ENCODE peak calls at places on chromosomes 4 and X, in five cellular contexts. One of them, this sample, is unnamed.

GRCh38 chr4:159455675-159456235 is 352.9 kb downstream of the RAPGEF2 start:
- DNase-seq in neuronal stem cell: peak; percentile 18
- DNase-seq in mesenchymal stem cell: peak; percentile 64
- DNase-seq in IMR-90: peak; percentile 55
- DNase-seq in H1: no peak
- DNase-seq in this sample: peak; percentile 22

GRCh38 chrX:151736685-151737084 is 2.1 kb downstream of the CNGA2 start:
- DNase-seq in IMR-90: no peak
- DNase-seq in neuronal stem cell: no peak
- DNase-seq in mesenchymal stem cell: no peak
- DNase-seq in H1: no peak
- DNase-seq in this sample: no peak

GRCh38 chrX:31228415-31228832 is 156.6 kb upstream of the FTHL17 start:
- DNase-seq in mesenchymal stem cell: peak; percentile 92
- DNase-seq in neuronal stem cell: no peak
- DNase-seq in H1: no peak
- DNase-seq in IMR-90: peak; percentile 85
- DNase-seq in this sample: no peak

GRCh38 chrX:51332188-51332942 is at the start of gene NUDT10:
- DNase-seq in H1: peak; percentile 29
- DNase-seq in mesenchymal stem cell: peak; percentile 12
- DNase-seq in IMR-90: peak; percentile 10
- DNase-seq in neuronal stem cell: peak; percentile 75
- DNase-seq in this sample: peak; percentile 25

GRCh38 chr4:137283737-137284136 is 248.6 kb downstream of the PCDH18 start:
- DNase-seq in neuronal stem cell: no peak
- DNase-seq in H1: no peak
- DNase-seq in mesenchymal stem cell: peak; percentile 26
- DNase-seq in IMR-90: peak; percentile 39
- DNase-seq in this sample: no peak

GRCh38 chr4:1208970-1209704 is 36.8 kb upstream of the SPON2 start:
- DNase-seq in mesenchymal stem cell: peak; percentile 40
- DNase-seq in neuronal stem cell: no peak
- DNase-seq in IMR-90: peak; percentile 33
- DNase-seq in H1: no peak
- DNase-seq in this sample: no peak

GRCh38 chrX:15188039-15188438 is 81.8 kb downstream of the ASB9 start:
- DNase-seq in mesenchymal stem cell: no peak
- DNase-seq in IMR-90: no peak
- DNase-seq in H1: no peak
- DNase-seq in neuronal stem cell: no peak
- DNase-seq in this sample: no peak

GRCh38 chrX:20455001-20455400 is 188.3 kb upstream of the RPS6KA3 start:
- DNase-seq in neuronal stem cell: no peak
- DNase-seq in H1: no peak
- DNase-seq in mesenchymal stem cell: no peak
- DNase-seq in IMR-90: no peak
- DNase-seq in this sample: no peak

GRCh38 chr4:160224049-160224448 is 1121.2 kb downstream of the RAPGEF2 start:
- DNase-seq in H1: no peak
- DNase-seq in neuronal stem cell: no peak
- DNase-seq in IMR-90: no peak
- DNase-seq in mesenchymal stem cell: no peak
- DNase-seq in this sample: no peak

GRCh38 chrX:103533428-103534216 is 14.3 kb upstream of the RAB40A start:
- DNase-seq in mesenchymal stem cell: peak; percentile 60
- DNase-seq in IMR-90: peak; percentile 65
- DNase-seq in H1: peak; percentile 25
- DNase-seq in neuronal stem cell: peak; percentile 67
- DNase-seq in this sample: peak; percentile 91

GRCh38 chrX:97860206-97860605 is 976.5 kb downstream of the RPA4 start:
- DNase-seq in IMR-90: peak; percentile 73
- DNase-seq in H1: no peak
- DNase-seq in neuronal stem cell: peak; percentile 0
- DNase-seq in mesenchymal stem cell: peak; percentile 54
- DNase-seq in this sample: no peak

GRCh38 chr4:27524224-27524623 is 663.6 kb downstream of the STIM2 start:
- DNase-seq in H1: no peak
- DNase-seq in mesenchymal stem cell: no peak
- DNase-seq in neuronal stem cell: no peak
- DNase-seq in IMR-90: no peak
- DNase-seq in this sample: no peak

GRCh38 chr4:149409186-149410056 is 406.2 kb downstream of the IQCM start:
- DNase-seq in IMR-90: peak; percentile 38
- DNase-seq in neuronal stem cell: no peak
- DNase-seq in H1: no peak
- DNase-seq in mesenchymal stem cell: peak; percentile 14
- DNase-seq in this sample: no peak

GRCh38 chr4:179582164-179582563 is 2139.9 kb upstream of the AGA start:
- DNase-seq in mesenchymal stem cell: no peak
- DNase-seq in H1: no peak
- DNase-seq in IMR-90: no peak
- DNase-seq in neuronal stem cell: no peak
- DNase-seq in this sample: no peak

GRCh38 chr4:138868562-138868961 is 147.0 kb upstream of the NOCT start:
- DNase-seq in neuronal stem cell: no peak
- DNase-seq in H1: no peak
- DNase-seq in mesenchymal stem cell: peak; percentile 80
- DNase-seq in IMR-90: peak; percentile 73
- DNase-seq in this sample: no peak

GRCh38 chrX:42695800-42696358 is 82.1 kb downstream of the PPP1R2C start:
- DNase-seq in IMR-90: no peak
- DNase-seq in mesenchymal stem cell: no peak
- DNase-seq in H1: no peak
- DNase-seq in neuronal stem cell: no peak
- DNase-seq in this sample: no peak

GRCh38 chrX:54540289-54540688 is 10.3 kb downstream of the GNL3L start:
- DNase-seq in mesenchymal stem cell: peak; percentile 80
- DNase-seq in neuronal stem cell: no peak
- DNase-seq in H1: no peak
- DNase-seq in IMR-90: peak; percentile 72
- DNase-seq in this sample: peak; percentile 68

GRCh38 chr4:26484032-26484515 is 6.2 kb downstream of the CCKAR start:
- DNase-seq in neuronal stem cell: no peak
- DNase-seq in H1: no peak
- DNase-seq in mesenchymal stem cell: peak; percentile 60
- DNase-seq in IMR-90: peak; percentile 35
- DNase-seq in this sample: no peak

GRCh38 chr4:177246636-177247584 is 62.8 kb upstream of the NEIL3 start:
- DNase-seq in IMR-90: peak; percentile 80
- DNase-seq in H1: no peak
- DNase-seq in mesenchymal stem cell: peak; percentile 23
- DNase-seq in neuronal stem cell: no peak
- DNase-seq in this sample: no peak

GRCh38 chrX:151396042-151396826 is 772 bp upstream of the VMA21 start:
- DNase-seq in IMR-90: peak; percentile 43
- DNase-seq in neuronal stem cell: no peak
- DNase-seq in mesenchymal stem cell: peak; percentile 80
- DNase-seq in H1: no peak
- DNase-seq in this sample: peak; percentile 47

GRCh38 chrX:153380691-153381090 is 20.5 kb downstream of the PNMA6E start:
- DNase-seq in neuronal stem cell: no peak
- DNase-seq in IMR-90: no peak
- DNase-seq in mesenchymal stem cell: no peak
- DNase-seq in H1: no peak
- DNase-seq in this sample: no peak

GRCh38 chr4:176298664-176299063 is 21.1 kb upstream of the SPCS3 start:
- DNase-seq in IMR-90: no peak
- DNase-seq in H1: no peak
- DNase-seq in neuronal stem cell: no peak
- DNase-seq in mesenchymal stem cell: no peak
- DNase-seq in this sample: no peak

GRCh38 chrX:137916090-137916746 is 350.3 kb downstream of the ZIC3 start:
- DNase-seq in H1: no peak
- DNase-seq in neuronal stem cell: no peak
- DNase-seq in IMR-90: no peak
- DNase-seq in mesenchymal stem cell: no peak
- DNase-seq in this sample: no peak

GRCh38 chrX:133726642-133727041 is 258.8 kb downstream of the GPC3 start:
- DNase-seq in H1: no peak
- DNase-seq in mesenchymal stem cell: no peak
- DNase-seq in IMR-90: no peak
- DNase-seq in neuronal stem cell: no peak
- DNase-seq in this sample: no peak

GRCh38 chr4:40055873-40056721 is 553 bp upstream of the N4BP2 start:
- DNase-seq in neuronal stem cell: peak; percentile 76
- DNase-seq in H1: no peak
- DNase-seq in mesenchymal stem cell: peak; percentile 93
- DNase-seq in IMR-90: peak; percentile 83
- DNase-seq in this sample: peak; percentile 75
- H4K91ac ChIP-seq in neuronal stem cell: peak overlapping the region; percentile 85
- H4K91ac ChIP-seq in H1: peak overlapping the region; percentile 95
- H4K91ac ChIP-seq in mesenchymal stem cell: peak overlapping the region; percentile 100
- H4K91ac ChIP-seq in IMR-90: peak overlapping the region; percentile 78
- H4K91ac ChIP-seq in this sample: peak overlapping the region; percentile 100

GRCh38 chrX:154445776-154446175 is 1.8 kb downstream of the FAM50A start:
- DNase-seq in mesenchymal stem cell: no peak
- DNase-seq in neuronal stem cell: no peak
- DNase-seq in IMR-90: no peak
- DNase-seq in H1: no peak
- DNase-seq in this sample: no peak

GRCh38 chrX:154444755-154445246 is 860 bp downstream of the FAM50A start:
- DNase-seq in H1: no peak
- DNase-seq in IMR-90: no peak
- DNase-seq in mesenchymal stem cell: no peak
- DNase-seq in neuronal stem cell: no peak
- DNase-seq in this sample: no peak

GRCh38 chrX:154443479-154443910 is 446 bp upstream of the FAM50A start:
- DNase-seq in IMR-90: no peak
- DNase-seq in mesenchymal stem cell: peak; percentile 7
- DNase-seq in neuronal stem cell: no peak
- DNase-seq in H1: no peak
- DNase-seq in this sample: peak; percentile 40

GRCh38 chrX:154441984-154442707 is 1.8 kb upstream of the FAM50A start:
- DNase-seq in neuronal stem cell: no peak
- DNase-seq in H1: no peak
- DNase-seq in IMR-90: no peak
- DNase-seq in mesenchymal stem cell: no peak
- DNase-seq in this sample: no peak

DNA sequence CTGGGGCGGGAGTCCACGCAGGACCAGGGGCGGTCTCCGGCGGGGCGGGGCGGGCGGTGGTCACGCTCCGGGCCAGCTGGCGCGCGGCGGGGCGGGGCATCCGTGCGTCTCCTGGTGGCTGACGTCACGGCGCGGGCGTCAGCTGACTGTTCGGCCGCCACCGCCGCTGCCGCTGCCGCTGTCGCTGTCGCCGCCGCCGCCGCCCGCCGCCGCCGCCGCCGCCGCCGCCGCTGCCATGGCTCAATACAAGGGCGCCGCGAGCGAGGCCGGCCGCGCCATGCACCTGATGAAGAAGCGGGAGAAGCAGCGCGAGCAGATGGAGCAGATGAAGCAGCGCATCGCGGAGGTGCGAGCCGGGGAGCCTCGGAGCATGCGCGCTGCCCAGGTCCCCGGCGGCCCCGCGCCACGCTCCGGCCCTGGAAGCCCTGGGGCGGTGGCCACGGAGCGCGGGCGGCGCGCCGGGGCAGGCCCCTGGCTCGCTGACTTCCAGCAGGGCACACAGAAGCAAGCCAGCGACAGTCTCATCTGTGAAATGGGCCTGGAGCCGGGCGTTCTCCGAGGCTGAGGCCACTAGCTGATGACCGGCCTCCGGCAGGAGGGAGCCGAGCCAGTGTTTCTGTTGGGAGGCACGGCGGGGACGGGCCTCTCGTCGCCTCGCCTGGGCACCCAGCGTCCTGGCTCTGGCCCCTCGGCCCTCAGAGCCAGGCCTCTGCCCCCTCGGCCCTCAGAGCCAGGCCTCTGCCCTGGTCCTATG is at the start of gene FAM50A:
- DNase-seq in neuronal stem cell: no peak
- DNase-seq in mesenchymal stem cell: peak; percentile 65
- DNase-seq in H1: no peak
- DNase-seq in IMR-90: peak; percentile 42
- DNase-seq in this sample: peak; percentile 69
- H3K4ac ChIP-seq in neuronal stem cell: no peak within 1 kb of the TSS
- H3K4ac ChIP-seq in mesenchymal stem cell: peak within 1 kb of the TSS; percentile 81
- H3K4ac ChIP-seq in H1: no peak within 1 kb of the TSS
- H3K4ac ChIP-seq in IMR-90: peak within 1 kb of the TSS; percentile 80
- H3K4ac ChIP-seq in this sample: peak within 1 kb of the TSS; percentile 71

DNA sequence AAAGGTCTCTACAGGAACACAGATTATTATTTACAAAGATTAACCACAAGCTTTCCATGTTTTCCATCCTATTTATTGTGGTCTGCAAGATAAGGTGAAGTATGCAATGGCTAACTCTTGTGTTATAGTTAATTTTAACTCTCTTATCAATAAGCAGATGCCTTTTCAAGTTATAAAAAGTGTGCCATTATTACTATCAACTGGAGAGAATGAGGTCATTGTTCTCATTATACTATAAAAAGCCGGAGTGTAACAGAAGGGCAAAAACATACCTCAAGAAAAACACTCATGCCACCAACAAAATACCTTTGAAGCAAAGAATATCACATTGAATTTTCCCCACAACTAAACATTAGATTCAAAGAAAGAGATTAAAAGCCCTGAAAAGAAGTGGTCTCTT is 52.0 kb upstream of the SORBS2 start:
- DNase-seq in IMR-90: no peak
- DNase-seq in H1: no peak
- DNase-seq in neuronal stem cell: no peak
- DNase-seq in mesenchymal stem cell: no peak
- DNase-seq in this sample: no peak
- H3K4me3 ChIP-seq in IMR-90: no peak overlapping the region
- H3K4me3 ChIP-seq in H1: no peak overlapping the region
- H3K4me3 ChIP-seq in neuronal stem cell: no peak overlapping the region
- H3K4me3 ChIP-seq in mesenchymal stem cell: no peak overlapping the region
- H3K4me3 ChIP-seq in this sample: no peak overlapping the region

GRCh38 chr4:82428526-82428968 is 1.7 kb downstream of the HNRNPDL start:
- DNase-seq in neuronal stem cell: no peak
- DNase-seq in IMR-90: no peak
- DNase-seq in H1: no peak
- DNase-seq in mesenchymal stem cell: no peak
- DNase-seq in this sample: no peak

GRCh38 chr4:82431026-82431745 is 796 bp downstream of the ENOPH1 start:
- DNase-seq in H1: no peak
- DNase-seq in mesenchymal stem cell: peak; percentile 39
- DNase-seq in neuronal stem cell: no peak
- DNase-seq in IMR-90: peak; percentile 39
- DNase-seq in this sample: peak; percentile 54

GRCh38 chr4:82430193-82431025 is at the start of the genes ENOPH1 and HNRNPDL:
- DNase-seq in neuronal stem cell: peak; percentile 94
- DNase-seq in H1: peak; percentile 92
- DNase-seq in mesenchymal stem cell: peak; percentile 96
- DNase-seq in IMR-90: peak; percentile 94
- DNase-seq in this sample: peak; percentile 98

GRCh38 chr4:82428969-82429727 is 1.1 kb downstream of the HNRNPDL start:
- DNase-seq in neuronal stem cell: peak; percentile 97
- DNase-seq in mesenchymal stem cell: peak; percentile 89
- DNase-seq in H1: peak; percentile 76
- DNase-seq in IMR-90: peak; percentile 85
- DNase-seq in this sample: peak; percentile 92

DNA sequence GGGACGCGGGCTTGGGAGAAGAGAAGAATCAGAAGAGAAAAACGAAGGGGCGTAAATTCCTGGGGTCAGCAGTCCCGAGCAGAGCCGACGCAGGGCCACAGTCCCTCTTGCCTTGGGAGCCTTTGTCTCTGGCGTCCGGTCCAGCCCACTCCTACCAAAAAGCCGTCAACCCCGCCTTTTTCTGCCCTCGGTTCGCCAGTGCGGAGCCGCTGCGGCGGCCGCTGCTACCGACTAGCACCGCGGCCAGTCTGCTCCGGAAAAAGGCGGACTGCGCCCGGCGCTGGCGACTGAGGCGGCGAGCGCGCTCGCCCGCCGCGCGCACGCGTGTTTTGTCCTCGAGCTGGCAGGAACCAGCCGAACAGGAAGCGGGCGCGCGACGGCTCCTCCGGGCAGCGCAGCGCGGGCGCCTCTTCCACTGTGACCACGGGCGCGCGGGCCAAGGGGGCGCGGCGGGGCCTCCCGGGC is 502 bp downstream of the HNRNPDL start:
- DNase-seq in IMR-90: no peak
- DNase-seq in mesenchymal stem cell: no peak
- DNase-seq in neuronal stem cell: no peak
- DNase-seq in H1: no peak
- DNase-seq in this sample: no peak
- H4K91ac ChIP-seq in IMR-90: peak overlapping the region; percentile 92
- H4K91ac ChIP-seq in mesenchymal stem cell: peak overlapping the region; percentile 97
- H4K91ac ChIP-seq in neuronal stem cell: peak overlapping the region; percentile 3
- H4K91ac ChIP-seq in H1: peak overlapping the region; percentile 49
- H4K91ac ChIP-seq in this sample: peak overlapping the region; percentile 99

This sample was measured in trophoblast cell.